ENCODE peak calls at places on chromosomes 11 and 22, in five cellular contexts. L is tibial nerve, X is tibial artery, S is fibroblast of lung, J is GM23338. E is an unnamed sample.

GRCh38 chr11:84906995-84907394 is 720.1 kb downstream of the DLG2 start:
- DNase-seq in L (no peak), X (no peak), S (peak; percentile 83), J (no peak), E (no peak)

GRCh38 chr11:103532133-103532788 is 423.0 kb downstream of the DYNC2H1 start:
- DNase-seq in L (no peak), X (no peak), S (peak; percentile 87), J (no peak), E (no peak)

GRCh38 chr11:132126973-132127900 is 756.8 kb downstream of the NTM start:
- DNase-seq in L (peak; percentile 61), X (no peak), S (peak; percentile 88), J (peak; percentile 85), E (no peak)

GRCh38 chr11:77153276-77154185 is 25.5 kb downstream of the MYO7A start:
- DNase-seq in L (no peak), X (no peak), S (no peak), J (no peak), E (no peak)

GRCh38 chr11:9748361-9748970 is 84.6 kb downstream of the SWAP70 start:
- DNase-seq in L (no peak), X (peak; percentile 81), S (peak; percentile 76), J (peak; percentile 81), E (no peak)

GRCh38 chr22:49936973-49937757 is 18.7 kb downstream of the CRELD2 start:
- DNase-seq in L (no peak), X (no peak), S (peak; percentile 8), J (no peak), E (no peak)

GRCh38 chr22:38890377-38890776 is 18.4 kb upstream of the CBX6 start:
- DNase-seq in L (no peak), X (no peak), S (no peak), J (no peak), E (no peak)

GRCh38 chr11:111557425-111558111 is 17.0 kb downstream of the LAYN start:
- DNase-seq in L (no peak), X (no peak), S (peak; percentile 99), J (no peak), E (no peak)

GRCh38 chr11:83816572-83817187 is 530.5 kb upstream of the CCDC90B start:
- DNase-seq in L (no peak), X (no peak), S (peak; percentile 14), J (peak; percentile 59), E (no peak)

GRCh38 chr11:47433991-47434786 is 8.0 kb upstream of the PSMC3 start:
- DNase-seq in L (no peak), X (no peak), S (peak; percentile 88), J (no peak), E (peak; percentile 21)

GRCh38 chr11:69442807-69443137 is 38.7 kb upstream of the LINC01488 start:
- DNase-seq in L (no peak), X (peak; percentile 66), S (peak; percentile 67), J (peak; percentile 52), E (no peak)

GRCh38 chr11:12606597-12606996 is 67.6 kb upstream of the TEAD1 start:
- DNase-seq in L (no peak), X (no peak), S (peak; percentile 91), J (no peak), E (no peak)

GRCh38 chr11:71178076-71178475 is 74.3 kb downstream of the SHANK2 start:
- DNase-seq in L (no peak), X (no peak), S (no peak), J (no peak), E (no peak)

GRCh38 chr22:46360891-46361290 is 25.4 kb downstream of the TRMU start:
- DNase-seq in L (no peak), X (no peak), S (no peak), J (no peak), E (no peak)

GRCh38 chr22:46361861-46362220 is 26.3 kb downstream of the TRMU start:
- DNase-seq in L (no peak), X (no peak), S (no peak), J (no peak), E (no peak)

GRCh38 chr22:46362934-46363515 is 27.5 kb downstream of the TRMU start:
- DNase-seq in L (no peak), X (no peak), S (no peak), J (no peak), E (no peak)

GRCh38 chr22:46363611-46364321 is 28.3 kb downstream of the TRMU start:
- DNase-seq in L (no peak), X (no peak), S (no peak), J (no peak), E (no peak)

GRCh38 chr22:46362221-46362933 is 26.9 kb downstream of the TRMU start:
- DNase-seq in L (no peak), X (no peak), S (no peak), J (no peak), E (no peak)
- TF ChIP-seq CTCF in L (no peak), X (no peak), S (no peak), J (no peak), E (no peak)

GRCh38 chr11:278001-278951 is at the start of gene NLRP6:
- DNase-seq in L (peak; percentile 12), X (peak; percentile 51), S (no peak), J (no peak), E (no peak)

GRCh38 chr11:281486-282161 is 3.4 kb downstream of the NLRP6 start:
- DNase-seq in L (no peak), X (peak; percentile 52), S (no peak), J (no peak), E (no peak)

GRCh38 chr11:280762-281485 is 2.7 kb downstream of the NLRP6 start:
- DNase-seq in L (no peak), X (peak; percentile 57), S (no peak), J (peak; percentile 51), E (no peak)

GRCh38 chr11:279040-279965 is 1.1 kb downstream of the NLRP6 start:
- DNase-seq in L (peak; percentile 8), X (peak; percentile 61), S (no peak), J (no peak), E (no peak)

DNA sequence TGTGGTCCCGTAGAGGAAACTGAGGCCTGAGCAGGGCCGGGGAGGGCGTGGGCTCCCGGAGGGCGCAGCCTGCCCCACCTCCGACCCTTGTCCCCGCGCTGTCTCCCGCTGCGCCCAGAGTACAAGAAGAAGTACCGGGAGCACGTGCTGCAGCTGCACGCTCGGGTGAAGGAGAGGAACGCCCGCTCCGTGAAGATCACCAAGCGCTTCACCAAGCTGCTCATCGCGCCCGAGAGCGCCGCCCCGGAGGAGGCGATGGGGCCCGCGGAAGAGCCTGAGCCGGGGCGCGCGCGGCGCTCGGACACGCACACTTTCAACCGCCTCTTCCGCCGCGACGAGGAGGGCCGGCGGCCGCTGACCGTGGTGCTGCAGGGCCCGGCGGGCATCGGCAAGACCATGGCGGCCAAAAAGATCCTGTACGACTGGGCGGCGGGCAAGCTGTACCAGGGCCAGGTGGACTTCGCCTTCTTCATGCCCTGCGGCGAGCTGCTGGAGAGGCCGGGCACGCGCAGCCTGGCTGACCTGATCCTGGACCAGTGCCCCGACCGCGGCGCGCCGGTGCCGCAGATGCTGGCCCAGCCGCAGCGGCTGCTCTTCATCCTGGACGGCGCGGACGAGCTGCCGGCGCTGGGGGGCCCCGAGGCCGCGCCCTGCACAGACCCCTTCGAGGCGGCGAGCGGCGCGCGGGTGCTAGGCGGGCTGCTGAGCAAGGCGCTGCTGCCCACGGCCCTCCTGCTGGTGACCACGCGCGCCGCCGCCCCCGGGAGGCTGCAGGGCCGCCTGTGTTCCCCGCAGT is 2.0 kb downstream of the NLRP6 start:
- DNase-seq in L (no peak), X (peak; percentile 65), S (peak; percentile 36), J (peak; percentile 74), E (no peak)
- H3K4me3 ChIP-seq in L (peak overlapping the region; percentile 3), X (no peak overlapping the region), S (no peak overlapping the region), J (peak overlapping the region; percentile 51), E (peak overlapping the region; percentile 63)

GRCh38 chr11:61294717-61295595 is at the start of gene VWCE:
- DNase-seq in L (no peak), X (peak; percentile 73), S (peak; percentile 49), J (peak; percentile 92), E (no peak)
- TF ChIP-seq CTCF in L (no peak), X (no peak), S (peak; percentile 31), J (no peak), E (no peak)

GRCh38 chr11:34034053-34034452 is 17.5 kb upstream of the CAPRIN1 start:
- DNase-seq in L (no peak), X (no peak), S (no peak), J (no peak), E (no peak)

GRCh38 chr11:34036456-34036855 is 15.1 kb upstream of the CAPRIN1 start:
- DNase-seq in L (no peak), X (no peak), S (no peak), J (no peak), E (no peak)

GRCh38 chr11:34029176-34029575 is 22.4 kb upstream of the CAPRIN1 start:
- DNase-seq in L (no peak), X (no peak), S (no peak), J (no peak), E (no peak)

GRCh38 chr11:34030386-34030785 is 21.1 kb upstream of the CAPRIN1 start:
- DNase-seq in L (no peak), X (no peak), S (no peak), J (no peak), E (no peak)

GRCh38 chr11:34033399-34033798 is 18.1 kb upstream of the CAPRIN1 start:
- DNase-seq in L (no peak), X (no peak), S (no peak), J (no peak), E (no peak)
- H3K4me3 ChIP-seq in L (no peak overlapping the region), X (no peak overlapping the region), S (no peak overlapping the region), J (no peak overlapping the region), E (no peak overlapping the region)

GRCh38 chr11:57499983-57500461 is 15.5 kb downstream of the SLC43A1 start:
- DNase-seq in L (no peak), X (no peak), S (no peak), J (no peak), E (no peak)

GRCh38 chr11:57500526-57500925 is 15.0 kb downstream of the SLC43A1 start:
- DNase-seq in L (no peak), X (no peak), S (no peak), J (no peak), E (no peak)

GRCh38 chr11:57498540-57498939 is 17.0 kb downstream of the SLC43A1 start:
- DNase-seq in L (no peak), X (no peak), S (no peak), J (no peak), E (no peak)

GRCh38 chr11:57500926-57501325 is 14.6 kb downstream of the SLC43A1 start:
- DNase-seq in L (no peak), X (no peak), S (no peak), J (no peak), E (no peak)

GRCh38 chr11:57499413-57499982 is 16.0 kb downstream of the SLC43A1 start:
- DNase-seq in L (peak; percentile 97), X (peak; percentile 99), S (peak; percentile 85), J (peak; percentile 99), E (peak; percentile 80)
- TF ChIP-seq CTCF in L (no peak), X (peak; percentile 28), S (no peak), J (no peak), E (no peak)